ENCODE peak calls at places on chromosomes 12 and 14, in six cellular contexts. A, K, Q, Z, G and F are unnamed samples.

GRCh38 chr12:123983822-123984485 is 10.9 kb downstream of the ZNF664 start:
- DNase-seq in A (peak; percentile 87), K (peak; percentile 83), Q (peak; percentile 18), Z (peak; percentile 76), G (peak; percentile 50), F (no peak)

GRCh38 chr12:76708291-76708690 is 55.6 kb upstream of the ZDHHC17 start:
- DNase-seq in A (no peak), K (no peak), Q (no peak), Z (no peak), G (no peak), F (no peak)

GRCh38 chr12:90343966-90344365 is 611.0 kb downstream of the CCER1 start:
- DNase-seq in A (no peak), K (no peak), Q (no peak), Z (no peak), G (no peak), F (no peak)

GRCh38 chr12:89451876-89452275 is 72.7 kb downstream of the GALNT4 start:
- DNase-seq in A (peak; percentile 82), K (peak; percentile 28), Q (no peak), Z (no peak), G (no peak), F (no peak)

GRCh38 chr12:124388679-124389536 is 94.0 kb downstream of the RFLNA start:
- DNase-seq in A (peak; percentile 72), K (peak; percentile 94), Q (peak; percentile 84), Z (no peak), G (peak; percentile 89), F (peak; percentile 85)

GRCh38 chr12:63400746-63401145 is 249.7 kb upstream of the AVPR1A start:
- DNase-seq in A (no peak), K (peak; percentile 51), Q (no peak), Z (no peak), G (peak; percentile 24), F (no peak)

GRCh38 chr12:43285248-43285647 is 266.8 kb downstream of the ADAMTS20 start:
- DNase-seq in A (no peak), K (no peak), Q (no peak), Z (no peak), G (no peak), F (peak; percentile 11)

GRCh38 chr12:40056357-40056756 is 49.5 kb downstream of the SLC2A13 start:
- DNase-seq in A (no peak), K (no peak), Q (no peak), Z (no peak), G (no peak), F (no peak)

GRCh38 chr12:80837342-80837978 is 100.3 kb downstream of the LIN7A start:
- DNase-seq in A (peak; percentile 91), K (peak; percentile 62), Q (no peak), Z (peak; percentile 12), G (peak; percentile 44), F (peak; percentile 21)

GRCh38 chr12:31308116-31308515 is 17.8 kb downstream of the SINHCAF start:
- DNase-seq in A (no peak), K (no peak), Q (no peak), Z (no peak), G (no peak), F (no peak)

GRCh38 chr12:3168775-3169221 is 91.6 kb downstream of the TSPAN9 start:
- DNase-seq in A (no peak), K (peak; percentile 91), Q (no peak), Z (no peak), G (peak; percentile 53), F (no peak)

GRCh38 chr14:55802986-55803431 is 223.0 kb downstream of the KTN1 start:
- DNase-seq in A (no peak), K (peak; percentile 52), Q (no peak), Z (no peak), G (no peak), F (no peak)

GRCh38 chr14:105165134-105165704 is 3.4 kb downstream of the JAG2 start:
- DNase-seq in A (no peak), K (no peak), Q (no peak), Z (peak; percentile 32), G (no peak), F (no peak)

GRCh38 chr14:102209224-102209966 is 69.7 kb downstream of the WDR20 start:
- DNase-seq in A (peak; percentile 67), K (peak; percentile 41), Q (peak; percentile 30), Z (no peak), G (peak; percentile 69), F (peak; percentile 14)

GRCh38 chr14:25431211-25432076 is 381.5 kb upstream of the STXBP6 start:
- DNase-seq in A (peak; percentile 76), K (peak; percentile 59), Q (no peak), Z (peak; percentile 5), G (peak; percentile 27), F (no peak)

GRCh38 chr14:104676694-104677505 is 12.5 kb upstream of the INF2 start:
- DNase-seq in A (peak; percentile 73), K (peak; percentile 80), Q (no peak), Z (no peak), G (peak; percentile 12), F (no peak)

GRCh38 chr12:1481326-1481725 is 113.1 kb downstream of the FBXL14 start:
- DNase-seq in A (no peak), K (no peak), Q (no peak), Z (no peak), G (no peak), F (no peak)

GRCh38 chr12:75834591-75834990 is 197.0 kb downstream of the PHLDA1 start:
- DNase-seq in A (no peak), K (no peak), Q (no peak), Z (no peak), G (peak; percentile 35), F (no peak)

GRCh38 chr12:125015680-125016310 is 22.4 kb downstream of the BRI3BP start:
- DNase-seq in A (no peak), K (no peak), Q (no peak), Z (no peak), G (no peak), F (no peak)

GRCh38 chr12:49515266-49515665 is 23.6 kb upstream of the KCNH3 start:
- DNase-seq in A (no peak), K (no peak), Q (no peak), Z (no peak), G (no peak), F (no peak)

GRCh38 chr12:7555752-7556151 is 52.2 kb upstream of the CD163 start:
- DNase-seq in A (peak; percentile 7), K (peak; percentile 10), Q (no peak), Z (no peak), G (no peak), F (no peak)

GRCh38 chr12:98901189-98901588 is 256.1 kb downstream of the APAF1 start:
- DNase-seq in A (no peak), K (peak; percentile 14), Q (no peak), Z (no peak), G (no peak), F (no peak)
- H3K4me1 ChIP-seq in A (peaks cover under 1% of the 10 kb centered on the region), K (no peaks in the 10 kb centered on the region), Q (no peaks in the 10 kb centered on the region), Z (no peaks in the 10 kb centered on the region), G (no peaks in the 10 kb centered on the region), F (no peaks in the 10 kb centered on the region)

DNA sequence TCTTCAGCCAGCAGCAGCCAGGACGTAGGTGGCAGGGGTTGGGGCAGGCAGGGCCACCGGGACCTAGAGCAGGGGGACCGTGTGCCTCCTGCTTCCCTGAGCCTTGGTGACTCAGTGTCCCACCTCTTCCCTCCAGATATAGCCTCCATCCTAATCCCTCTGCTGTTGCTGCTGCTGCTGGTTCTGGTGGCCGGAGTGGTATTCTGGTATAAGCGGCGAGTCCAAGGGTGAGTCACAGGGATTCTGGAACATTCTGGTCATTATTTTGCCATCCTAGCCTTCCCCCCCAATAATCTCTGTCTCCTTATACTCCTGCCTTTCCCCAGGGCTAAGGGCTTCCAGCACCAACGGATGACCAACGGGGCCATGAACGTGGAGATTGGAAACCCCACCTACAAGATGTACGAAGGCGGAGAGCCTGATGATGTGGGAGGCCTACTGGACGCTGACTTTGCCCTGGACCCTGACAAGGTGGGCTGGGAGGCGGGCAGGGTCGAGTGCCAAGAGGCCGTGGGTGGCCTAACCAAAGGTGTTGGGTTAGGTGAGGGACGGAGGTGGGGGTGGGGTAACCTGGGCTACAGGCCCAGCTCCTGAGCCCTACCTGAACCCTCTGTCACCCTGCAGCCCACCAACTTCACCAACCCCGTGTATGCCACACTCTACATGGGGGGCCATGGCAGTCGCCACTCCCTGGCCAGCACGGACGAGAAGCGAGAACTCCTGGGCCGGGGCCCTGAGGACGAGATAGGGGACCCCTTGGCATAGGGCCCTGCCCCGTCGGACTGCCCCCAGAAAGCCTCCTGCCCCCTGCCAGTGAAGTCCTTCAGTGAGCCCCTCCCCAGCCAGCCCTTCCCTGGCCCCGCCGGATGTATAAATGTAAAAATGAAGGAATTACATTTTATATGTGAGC is 4.5 kb upstream of the NXPH4 start:
- DNase-seq in A (no peak), K (no peak), Q (no peak), Z (no peak), G (no peak), F (no peak)
- TF ChIP-seq CTCF in A (no peak), K (no peak), Q (no peak), Z (no peak), G (no peak), F (no peak)

GRCh38 chr12:104297477-104298113 is 5.9 kb upstream of the EID3 start:
- DNase-seq in A (no peak), K (no peak), Q (no peak), Z (no peak), G (no peak), F (no peak)
- H3K4me1 ChIP-seq in A (peaks cover 15% of the 10 kb centered on the region), K (no peaks in the 10 kb centered on the region), Q (peaks cover 24% of the 10 kb centered on the region), Z (peaks cover under 1% of the 10 kb centered on the region), G (no peaks in the 10 kb centered on the region), F (peaks cover under 1% of the 10 kb centered on the region)

DNA sequence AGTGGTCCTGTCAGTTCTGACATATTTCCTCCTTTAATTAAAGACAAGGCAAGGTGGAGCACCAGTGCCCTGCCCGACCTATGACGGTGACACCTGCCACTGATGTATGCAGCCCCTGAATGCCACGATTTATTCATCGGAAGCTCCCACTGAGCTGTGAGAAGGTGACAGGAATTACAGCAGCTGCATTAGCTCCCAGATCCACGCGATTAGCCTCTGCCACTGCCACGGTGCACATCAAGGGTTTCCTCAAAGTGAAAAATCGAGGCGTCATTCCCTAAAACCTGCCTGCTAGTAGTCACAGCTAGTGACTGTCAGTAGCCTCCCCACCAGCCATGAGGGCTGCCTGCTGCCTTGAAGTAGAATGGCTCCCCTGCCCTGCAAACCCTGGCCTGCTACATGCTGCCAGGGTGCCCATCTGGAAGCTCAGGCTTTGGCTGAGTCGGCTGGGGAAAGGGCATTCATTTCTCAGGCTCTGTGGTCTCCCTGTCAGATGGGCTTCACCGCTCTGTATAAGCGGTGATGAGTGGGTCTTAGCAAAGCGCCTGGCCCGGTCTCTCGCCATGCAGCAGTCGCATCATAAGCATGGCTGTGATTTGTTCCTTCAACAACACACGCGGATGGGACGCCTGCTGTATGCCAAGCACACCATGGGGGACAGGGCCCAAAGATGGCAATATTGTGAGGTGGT is 8.2 kb upstream of the BCL11B start:
- DNase-seq in A (no peak), K (no peak), Q (no peak), Z (no peak), G (no peak), F (no peak)
- TF ChIP-seq CTCF in A (no peak), K (no peak), Q (no peak), Z (no peak), G (no peak), F (no peak)

GRCh38 chr12:104466694-104467345 is 10.1 kb downstream of the CHST11 start:
- DNase-seq in A (no peak), K (no peak), Q (no peak), Z (no peak), G (no peak), F (no peak)
- H3K4me1 ChIP-seq in A (peaks cover 12% of the 10 kb centered on the region), K (no peaks in the 10 kb centered on the region), Q (peaks cover 4% of the 10 kb centered on the region), Z (peaks cover 88% of the 10 kb centered on the region), G (peaks cover 20% of the 10 kb centered on the region), F (peaks cover 13% of the 10 kb centered on the region)

DNA sequence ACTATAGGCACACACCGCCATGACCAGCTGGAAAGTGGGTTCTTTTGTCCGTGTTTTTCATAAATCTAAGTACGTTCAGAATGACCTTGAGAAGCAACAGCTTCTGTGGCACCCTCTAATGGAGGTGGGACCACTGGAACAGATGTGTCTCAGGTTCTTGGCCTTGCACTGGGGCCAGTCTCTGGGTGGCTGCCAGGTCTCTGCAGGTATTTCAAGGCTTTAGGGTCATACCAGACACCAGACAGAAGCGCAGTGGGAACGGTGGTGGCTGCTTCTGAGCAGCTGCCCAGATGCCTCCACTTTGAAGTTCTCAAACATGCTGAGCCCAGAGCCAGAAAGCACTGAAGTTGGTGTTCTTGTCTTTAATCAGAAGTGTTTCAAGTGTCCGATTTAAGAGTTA is 75.0 kb upstream of the RBM19 start:
- DNase-seq in A (no peak), K (no peak), Q (no peak), Z (no peak), G (no peak), F (no peak)
- TF ChIP-seq CTCF in A (no peak), K (no peak), Q (no peak), Z (no peak), G (no peak), F (no peak)